ENCODE peak calls at places on chromosome 9, in eight cellular contexts. One of them, this sample, is unnamed. For H3K36me3, the result is how much of the 10 kb centered on the place peaks cover.

GRCh38 chr9:2613730-2614271 is 7.8 kb upstream of the VLDLR start:
- DNase-seq in MM.1S: no peak
- DNase-seq in PC-9: no peak
- DNase-seq in heart left ventricle: peak
- DNase-seq in psoas muscle: no peak
- DNase-seq in right lobe of liver: no peak
- DNase-seq in spleen: no peak
- DNase-seq in cardiac muscle cell: no peak
- DNase-seq in this sample: no peak

GRCh38 chr9:89811356-89811755 is 206.5 kb downstream of the GADD45G start:
- DNase-seq in MM.1S: no peak
- DNase-seq in PC-9: no peak
- DNase-seq in heart left ventricle: no peak
- DNase-seq in psoas muscle: no peak
- DNase-seq in right lobe of liver: no peak
- DNase-seq in spleen: no peak
- DNase-seq in cardiac muscle cell: no peak
- DNase-seq in this sample: no peak

GRCh38 chr9:110994771-110995241 is 43.5 kb downstream of the LPAR1 start:
- DNase-seq in MM.1S: no peak
- DNase-seq in PC-9: no peak
- DNase-seq in heart left ventricle: no peak
- DNase-seq in psoas muscle: no peak
- DNase-seq in right lobe of liver: no peak
- DNase-seq in spleen: no peak
- DNase-seq in cardiac muscle cell: peak
- DNase-seq in this sample: no peak

GRCh38 chr9:129289131-129289731 is 111.2 kb upstream of the IER5L start:
- DNase-seq in MM.1S: peak
- DNase-seq in PC-9: no peak
- DNase-seq in heart left ventricle: peak
- DNase-seq in psoas muscle: no peak
- DNase-seq in right lobe of liver: peak
- DNase-seq in spleen: peak
- DNase-seq in cardiac muscle cell: no peak
- DNase-seq in this sample: peak

GRCh38 chr9:89719202-89719601 is 114.4 kb downstream of the GADD45G start:
- DNase-seq in MM.1S: no peak
- DNase-seq in PC-9: no peak
- DNase-seq in heart left ventricle: no peak
- DNase-seq in psoas muscle: no peak
- DNase-seq in right lobe of liver: no peak
- DNase-seq in spleen: no peak
- DNase-seq in cardiac muscle cell: no peak
- DNase-seq in this sample: no peak

GRCh38 chr9:87816041-87816440 is 66.6 kb upstream of the SPATA31E1 start:
- DNase-seq in MM.1S: no peak
- DNase-seq in PC-9: no peak
- DNase-seq in heart left ventricle: no peak
- DNase-seq in psoas muscle: no peak
- DNase-seq in right lobe of liver: no peak
- DNase-seq in spleen: no peak
- DNase-seq in cardiac muscle cell: peak
- DNase-seq in this sample: no peak

GRCh38 chr9:102631559-102631958 is 363.6 kb upstream of the CYLC2 start:
- DNase-seq in MM.1S: peak
- DNase-seq in PC-9: no peak
- DNase-seq in heart left ventricle: no peak
- DNase-seq in psoas muscle: no peak
- DNase-seq in right lobe of liver: no peak
- DNase-seq in spleen: no peak
- DNase-seq in cardiac muscle cell: no peak
- DNase-seq in this sample: no peak

GRCh38 chr9:130997925-130998595 is 10.9 kb upstream of the LAMC3 start:
- DNase-seq in MM.1S: peak
- DNase-seq in PC-9: peak
- DNase-seq in heart left ventricle: peak
- DNase-seq in psoas muscle: peak
- DNase-seq in right lobe of liver: peak
- DNase-seq in spleen: no peak
- DNase-seq in cardiac muscle cell: peak
- DNase-seq in this sample: no peak

DNA sequence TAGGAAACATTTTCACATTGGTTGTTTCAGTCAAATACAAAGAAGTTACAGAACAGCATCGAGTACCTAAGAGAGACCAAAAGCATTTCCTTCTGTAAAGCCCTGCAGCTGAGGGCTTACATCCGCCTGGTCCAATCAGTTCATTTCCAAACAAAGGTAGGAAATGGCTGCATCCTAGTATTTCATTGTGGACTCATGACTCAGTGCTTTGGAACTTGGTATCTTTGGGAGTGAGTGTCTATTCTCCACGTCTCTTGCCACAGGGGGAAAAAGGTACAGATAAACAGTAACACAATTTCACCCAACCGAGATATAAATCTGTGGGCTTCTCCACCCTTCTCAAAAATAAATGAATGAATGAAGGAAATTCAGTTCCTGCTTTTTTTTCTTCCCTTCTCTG is 75.4 kb downstream of the NFIB start:
- DNase-seq in MM.1S: no peak
- DNase-seq in PC-9: peak
- DNase-seq in heart left ventricle: no peak
- DNase-seq in psoas muscle: no peak
- DNase-seq in right lobe of liver: no peak
- DNase-seq in spleen: no peak
- DNase-seq in cardiac muscle cell: peak
- DNase-seq in this sample: no peak
- H3K27ac ChIP-seq in MM.1S: no peak
- H3K27ac ChIP-seq in PC-9: peak
- H3K27ac ChIP-seq in heart left ventricle: peak
- H3K27ac ChIP-seq in psoas muscle: peak
- H3K27ac ChIP-seq in right lobe of liver: no peak
- H3K27ac ChIP-seq in spleen: peak
- H3K27ac ChIP-seq in cardiac muscle cell: no peak
- H3K27ac ChIP-seq in this sample: peak

GRCh38 chr9:127447416-127448111 is 3.6 kb downstream of the RPL12 start:
- DNase-seq in MM.1S: no peak
- DNase-seq in PC-9: no peak
- DNase-seq in heart left ventricle: no peak
- DNase-seq in psoas muscle: no peak
- DNase-seq in right lobe of liver: no peak
- DNase-seq in spleen: no peak
- DNase-seq in cardiac muscle cell: no peak
- DNase-seq in this sample: no peak
- H3K36me3 ChIP-seq in MM.1S: under half
- H3K36me3 ChIP-seq in PC-9: half or more
- H3K36me3 ChIP-seq in heart left ventricle: under half
- H3K36me3 ChIP-seq in psoas muscle: under half
- H3K36me3 ChIP-seq in right lobe of liver: under half
- H3K36me3 ChIP-seq in spleen: half or more
- H3K36me3 ChIP-seq in cardiac muscle cell: half or more
- H3K36me3 ChIP-seq in this sample: half or more

DNA sequence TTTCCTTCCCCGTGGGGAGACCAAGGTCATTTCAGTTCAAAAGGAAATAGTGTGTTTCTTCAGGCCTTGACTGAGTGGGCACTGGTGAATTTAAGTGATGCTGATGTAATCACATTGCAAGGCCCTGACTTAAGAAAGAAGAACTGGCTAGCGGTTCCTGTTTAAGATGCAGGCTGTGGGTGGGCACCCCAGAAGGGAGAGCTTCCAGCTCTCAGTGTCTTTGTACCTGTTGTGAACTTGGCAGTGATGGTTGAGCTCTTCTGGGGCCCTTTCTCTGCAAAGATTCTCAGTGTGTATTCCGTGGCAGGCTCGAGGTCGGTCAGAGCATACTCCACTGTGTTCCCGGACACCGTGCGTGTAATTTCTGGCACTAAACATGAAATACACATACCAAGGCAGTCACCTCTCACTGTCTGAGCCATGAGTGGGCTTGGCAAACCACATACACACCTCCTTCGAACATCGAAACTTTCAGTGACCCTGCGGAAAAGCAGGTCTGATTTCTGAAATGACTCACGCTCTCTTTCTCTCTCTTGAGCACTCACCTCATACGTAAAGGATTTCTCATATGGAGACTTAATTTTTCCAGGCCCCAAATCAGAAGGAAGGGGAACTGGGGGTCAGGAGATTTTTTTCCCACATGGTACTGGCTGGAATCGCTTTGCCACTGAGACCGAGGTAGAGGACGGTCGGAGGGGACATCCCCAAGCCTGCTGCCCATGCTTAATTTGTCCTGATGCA is 81.9 kb downstream of the TNC start:
- DNase-seq in MM.1S: peak
- DNase-seq in PC-9: no peak
- DNase-seq in heart left ventricle: no peak
- DNase-seq in psoas muscle: no peak
- DNase-seq in right lobe of liver: no peak
- DNase-seq in spleen: no peak
- DNase-seq in cardiac muscle cell: peak
- DNase-seq in this sample: no peak
- H3K27ac ChIP-seq in MM.1S: peak
- H3K27ac ChIP-seq in PC-9: no peak
- H3K27ac ChIP-seq in heart left ventricle: peak
- H3K27ac ChIP-seq in psoas muscle: no peak
- H3K27ac ChIP-seq in right lobe of liver: no peak
- H3K27ac ChIP-seq in spleen: peak
- H3K27ac ChIP-seq in cardiac muscle cell: no peak
- H3K27ac ChIP-seq in this sample: peak

GRCh38 chr9:33307067-33307466 is 16.8 kb downstream of the NFX1 start:
- DNase-seq in MM.1S: no peak
- DNase-seq in PC-9: no peak
- DNase-seq in heart left ventricle: no peak
- DNase-seq in psoas muscle: no peak
- DNase-seq in right lobe of liver: no peak
- DNase-seq in spleen: no peak
- DNase-seq in cardiac muscle cell: no peak
- DNase-seq in this sample: no peak

GRCh38 chr9:33309903-33310302 is 19.6 kb downstream of the NFX1 start:
- DNase-seq in MM.1S: no peak
- DNase-seq in PC-9: no peak
- DNase-seq in heart left ventricle: no peak
- DNase-seq in psoas muscle: no peak
- DNase-seq in right lobe of liver: no peak
- DNase-seq in spleen: no peak
- DNase-seq in cardiac muscle cell: no peak
- DNase-seq in this sample: no peak

GRCh38 chr9:33315371-33315770 is 25.1 kb downstream of the NFX1 start:
- DNase-seq in MM.1S: no peak
- DNase-seq in PC-9: no peak
- DNase-seq in heart left ventricle: no peak
- DNase-seq in psoas muscle: no peak
- DNase-seq in right lobe of liver: no peak
- DNase-seq in spleen: no peak
- DNase-seq in cardiac muscle cell: no peak
- DNase-seq in this sample: no peak

GRCh38 chr9:33311953-33312352 is 21.6 kb downstream of the NFX1 start:
- DNase-seq in MM.1S: no peak
- DNase-seq in PC-9: no peak
- DNase-seq in heart left ventricle: no peak
- DNase-seq in psoas muscle: no peak
- DNase-seq in right lobe of liver: no peak
- DNase-seq in spleen: no peak
- DNase-seq in cardiac muscle cell: no peak
- DNase-seq in this sample: no peak

GRCh38 chr9:33310748-33311147 is 20.4 kb downstream of the NFX1 start:
- DNase-seq in MM.1S: no peak
- DNase-seq in PC-9: no peak
- DNase-seq in heart left ventricle: no peak
- DNase-seq in psoas muscle: no peak
- DNase-seq in right lobe of liver: no peak
- DNase-seq in spleen: no peak
- DNase-seq in cardiac muscle cell: no peak
- DNase-seq in this sample: no peak
- H3K36me3 ChIP-seq in MM.1S: under half
- H3K36me3 ChIP-seq in PC-9: under half
- H3K36me3 ChIP-seq in heart left ventricle: half or more
- H3K36me3 ChIP-seq in psoas muscle: under half
- H3K36me3 ChIP-seq in right lobe of liver: half or more
- H3K36me3 ChIP-seq in spleen: half or more
- H3K36me3 ChIP-seq in cardiac muscle cell: half or more
- H3K36me3 ChIP-seq in this sample: half or more

GRCh38 chr9:83986765-83987401 is 6.3 kb downstream of the RMI1 start:
- DNase-seq in MM.1S: no peak
- DNase-seq in PC-9: peak
- DNase-seq in heart left ventricle: no peak
- DNase-seq in psoas muscle: peak
- DNase-seq in right lobe of liver: no peak
- DNase-seq in spleen: no peak
- DNase-seq in cardiac muscle cell: no peak
- DNase-seq in this sample: no peak
- H3K27ac ChIP-seq in MM.1S: no peak
- H3K27ac ChIP-seq in PC-9: peak
- H3K27ac ChIP-seq in heart left ventricle: no peak
- H3K27ac ChIP-seq in psoas muscle: no peak
- H3K27ac ChIP-seq in right lobe of liver: peak
- H3K27ac ChIP-seq in spleen: no peak
- H3K27ac ChIP-seq in cardiac muscle cell: no peak
- H3K27ac ChIP-seq in this sample: no peak

GRCh38 chr9:90822866-90823265 is 21.2 kb downstream of the SYK start:
- DNase-seq in MM.1S: no peak
- DNase-seq in PC-9: no peak
- DNase-seq in heart left ventricle: no peak
- DNase-seq in psoas muscle: no peak
- DNase-seq in right lobe of liver: no peak
- DNase-seq in spleen: no peak
- DNase-seq in cardiac muscle cell: no peak
- DNase-seq in this sample: no peak

GRCh38 chr9:90827181-90827866 is 25.7 kb downstream of the SYK start:
- DNase-seq in MM.1S: no peak
- DNase-seq in PC-9: no peak
- DNase-seq in heart left ventricle: no peak
- DNase-seq in psoas muscle: no peak
- DNase-seq in right lobe of liver: no peak
- DNase-seq in spleen: no peak
- DNase-seq in cardiac muscle cell: no peak
- DNase-seq in this sample: peak

GRCh38 chr9:90821697-90822096 is 20.1 kb downstream of the SYK start:
- DNase-seq in MM.1S: no peak
- DNase-seq in PC-9: no peak
- DNase-seq in heart left ventricle: no peak
- DNase-seq in psoas muscle: no peak
- DNase-seq in right lobe of liver: no peak
- DNase-seq in spleen: no peak
- DNase-seq in cardiac muscle cell: no peak
- DNase-seq in this sample: no peak

GRCh38 chr9:90826326-90827020 is 24.9 kb downstream of the SYK start:
- DNase-seq in MM.1S: no peak
- DNase-seq in PC-9: no peak
- DNase-seq in heart left ventricle: no peak
- DNase-seq in psoas muscle: no peak
- DNase-seq in right lobe of liver: no peak
- DNase-seq in spleen: no peak
- DNase-seq in cardiac muscle cell: no peak
- DNase-seq in this sample: peak

DNA sequence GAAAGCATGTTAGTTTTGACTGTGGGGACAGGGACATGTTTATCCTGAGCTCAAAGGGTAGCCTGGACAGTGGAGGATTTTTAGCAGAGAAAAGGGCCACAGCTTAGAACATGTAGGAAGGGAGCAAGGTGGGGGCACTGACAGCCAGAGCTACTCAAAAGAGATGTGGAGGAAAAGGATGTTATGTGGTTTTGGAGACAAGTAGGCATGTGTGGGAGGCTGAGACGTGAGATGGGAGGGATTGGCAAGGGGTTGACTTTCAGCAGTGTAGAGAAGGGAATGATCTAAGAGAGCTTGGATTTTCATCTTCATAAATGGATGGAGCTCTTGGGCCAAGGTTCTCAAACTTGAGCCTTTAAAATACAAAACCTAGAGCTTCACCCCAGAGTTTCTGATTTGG is 24.0 kb downstream of the SYK start:
- DNase-seq in MM.1S: no peak
- DNase-seq in PC-9: no peak
- DNase-seq in heart left ventricle: no peak
- DNase-seq in psoas muscle: no peak
- DNase-seq in right lobe of liver: no peak
- DNase-seq in spleen: no peak
- DNase-seq in cardiac muscle cell: no peak
- DNase-seq in this sample: peak
- H3K36me3 ChIP-seq in MM.1S: under half
- H3K36me3 ChIP-seq in PC-9: under half
- H3K36me3 ChIP-seq in heart left ventricle: under half
- H3K36me3 ChIP-seq in psoas muscle: under half
- H3K36me3 ChIP-seq in right lobe of liver: under half
- H3K36me3 ChIP-seq in spleen: under half
- H3K36me3 ChIP-seq in cardiac muscle cell: under half
- H3K36me3 ChIP-seq in this sample: under half